ENCODE peak calls at places on chromosome 16, in five cellular contexts. One of them, this sample, is unnamed.

GRCh38 chr16:11309895-11310633 is 28.9 kb upstream of the PRM1 start:
- DNase-seq in SW480: no peak
- DNase-seq in CD4-positive, alpha-beta T cell: no peak
- DNase-seq in coronary artery: no peak
- DNase-seq in neuronal stem cell: no peak
- DNase-seq in this sample: no peak

GRCh38 chr16:35319536-35320192 is 1860.3 kb downstream of the TP53TG3F start:
- DNase-seq in SW480: no peak
- DNase-seq in CD4-positive, alpha-beta T cell: no peak
- DNase-seq in coronary artery: no peak
- DNase-seq in neuronal stem cell: no peak
- DNase-seq in this sample: no peak

GRCh38 chr16:56203052-56203451 is 11.8 kb downstream of the GNAO1 start:
- DNase-seq in SW480: peak; percentile 23
- DNase-seq in CD4-positive, alpha-beta T cell: peak; percentile 45
- DNase-seq in coronary artery: no peak
- DNase-seq in neuronal stem cell: no peak
- DNase-seq in this sample: peak; percentile 21

GRCh38 chr16:57387598-57388354 is 15.5 kb downstream of the CX3CL1 start:
- DNase-seq in SW480: no peak
- DNase-seq in CD4-positive, alpha-beta T cell: no peak
- DNase-seq in coronary artery: no peak
- DNase-seq in neuronal stem cell: no peak
- DNase-seq in this sample: no peak

GRCh38 chr16:85435298-85435697 is 177.8 kb upstream of the GSE1 start:
- DNase-seq in SW480: no peak
- DNase-seq in CD4-positive, alpha-beta T cell: no peak
- DNase-seq in coronary artery: no peak
- DNase-seq in neuronal stem cell: no peak
- DNase-seq in this sample: no peak

GRCh38 chr16:58658796-58659211 is 25.8 kb downstream of the SLC38A7 start:
- DNase-seq in SW480: no peak
- DNase-seq in CD4-positive, alpha-beta T cell: no peak
- DNase-seq in coronary artery: no peak
- DNase-seq in neuronal stem cell: no peak
- DNase-seq in this sample: no peak

GRCh38 chr16:87416826-87417471 is 24.8 kb downstream of the MAP1LC3B start:
- DNase-seq in SW480: peak; percentile 21
- DNase-seq in CD4-positive, alpha-beta T cell: peak; percentile 26
- DNase-seq in coronary artery: no peak
- DNase-seq in neuronal stem cell: no peak
- DNase-seq in this sample: no peak

GRCh38 chr16:19625039-19625438 is 69.5 kb downstream of the VPS35L start:
- DNase-seq in SW480: no peak
- DNase-seq in CD4-positive, alpha-beta T cell: no peak
- DNase-seq in coronary artery: no peak
- DNase-seq in neuronal stem cell: no peak
- DNase-seq in this sample: no peak

GRCh38 chr16:57610611-57611010 is 17.8 kb upstream of the ADGRG1 start:
- DNase-seq in SW480: no peak
- DNase-seq in CD4-positive, alpha-beta T cell: no peak
- DNase-seq in coronary artery: no peak
- DNase-seq in neuronal stem cell: no peak
- DNase-seq in this sample: no peak

GRCh38 chr16:66486773-66487579 is 59.9 kb downstream of the BEAN1 start:
- DNase-seq in SW480: no peak
- DNase-seq in CD4-positive, alpha-beta T cell: no peak
- DNase-seq in coronary artery: peak; percentile 79
- DNase-seq in neuronal stem cell: no peak
- DNase-seq in this sample: no peak

GRCh38 chr16:1602285-1602684 is 9.6 kb downstream of the IFT140 start:
- DNase-seq in SW480: no peak
- DNase-seq in CD4-positive, alpha-beta T cell: no peak
- DNase-seq in coronary artery: no peak
- DNase-seq in neuronal stem cell: no peak
- DNase-seq in this sample: no peak

GRCh38 chr16:67882374-67883145 is 2.1 kb upstream of the NRN1L start:
- DNase-seq in SW480: no peak
- DNase-seq in CD4-positive, alpha-beta T cell: no peak
- DNase-seq in coronary artery: no peak
- DNase-seq in neuronal stem cell: no peak
- DNase-seq in this sample: no peak

GRCh38 chr16:17358846-17359245 is 111.9 kb downstream of the XYLT1 start:
- DNase-seq in SW480: no peak
- DNase-seq in CD4-positive, alpha-beta T cell: no peak
- DNase-seq in coronary artery: no peak
- DNase-seq in neuronal stem cell: no peak
- DNase-seq in this sample: no peak

GRCh38 chr16:84550096-84550495 is 45.6 kb upstream of the MEAK7 start:
- DNase-seq in SW480: no peak
- DNase-seq in CD4-positive, alpha-beta T cell: no peak
- DNase-seq in coronary artery: no peak
- DNase-seq in neuronal stem cell: no peak
- DNase-seq in this sample: no peak

GRCh38 chr16:83835972-83836566 is 28.3 kb downstream of the HSBP1 start:
- DNase-seq in SW480: peak; percentile 77
- DNase-seq in CD4-positive, alpha-beta T cell: no peak
- DNase-seq in coronary artery: no peak
- DNase-seq in neuronal stem cell: no peak
- DNase-seq in this sample: no peak

GRCh38 chr16:70304892-70305448 is 6.0 kb downstream of the DDX19B start:
- DNase-seq in SW480: peak; percentile 31
- DNase-seq in CD4-positive, alpha-beta T cell: no peak
- DNase-seq in coronary artery: no peak
- DNase-seq in neuronal stem cell: no peak
- DNase-seq in this sample: no peak

GRCh38 chr16:81583893-81584705 is 139.5 kb downstream of the CMIP start:
- DNase-seq in SW480: no peak
- DNase-seq in CD4-positive, alpha-beta T cell: no peak
- DNase-seq in coronary artery: no peak
- DNase-seq in neuronal stem cell: no peak
- DNase-seq in this sample: no peak

GRCh38 chr16:3938843-3939624 is 58.5 kb upstream of the CREBBP start:
- DNase-seq in SW480: peak; percentile 88
- DNase-seq in CD4-positive, alpha-beta T cell: peak; percentile 57
- DNase-seq in coronary artery: no peak
- DNase-seq in neuronal stem cell: peak; percentile 68
- DNase-seq in this sample: peak; percentile 85

GRCh38 chr16:11727945-11728543 is 14.6 kb downstream of the TXNDC11 start:
- DNase-seq in SW480: no peak
- DNase-seq in CD4-positive, alpha-beta T cell: no peak
- DNase-seq in coronary artery: no peak
- DNase-seq in neuronal stem cell: no peak
- DNase-seq in this sample: no peak

GRCh38 chr16:74320707-74321106 is 24.1 kb downstream of the PSMD7 start:
- DNase-seq in SW480: no peak
- DNase-seq in CD4-positive, alpha-beta T cell: no peak
- DNase-seq in coronary artery: no peak
- DNase-seq in neuronal stem cell: no peak
- DNase-seq in this sample: no peak

GRCh38 chr16:50448522-50448921 is 79.7 kb upstream of the BRD7 start:
- DNase-seq in SW480: peak; percentile 46
- DNase-seq in CD4-positive, alpha-beta T cell: no peak
- DNase-seq in coronary artery: no peak
- DNase-seq in neuronal stem cell: no peak
- DNase-seq in this sample: no peak

GRCh38 chr16:84893849-84894599 is 74.2 kb downstream of the CRISPLD2 start:
- DNase-seq in SW480: peak; percentile 50
- DNase-seq in CD4-positive, alpha-beta T cell: no peak
- DNase-seq in coronary artery: no peak
- DNase-seq in neuronal stem cell: no peak
- DNase-seq in this sample: no peak

GRCh38 chr16:70331588-70332358 is 14.9 kb upstream of the DDX19A start:
- DNase-seq in SW480: no peak
- DNase-seq in CD4-positive, alpha-beta T cell: no peak
- DNase-seq in coronary artery: no peak
- DNase-seq in neuronal stem cell: no peak
- DNase-seq in this sample: peak; percentile 5

GRCh38 chr16:6892961-6893360 is 439.7 kb upstream of the RBFOX1 start:
- DNase-seq in SW480: no peak
- DNase-seq in CD4-positive, alpha-beta T cell: no peak
- DNase-seq in coronary artery: no peak
- DNase-seq in neuronal stem cell: no peak
- DNase-seq in this sample: no peak

GRCh38 chr16:87664792-87665191 is 62.5 kb downstream of the JPH3 start:
- DNase-seq in SW480: no peak
- DNase-seq in CD4-positive, alpha-beta T cell: no peak
- DNase-seq in coronary artery: no peak
- DNase-seq in neuronal stem cell: no peak
- DNase-seq in this sample: no peak

GRCh38 chr16:31472559-31473203 is 729 bp downstream of the TGFB1I1 start:
- DNase-seq in SW480: peak; percentile 88
- DNase-seq in CD4-positive, alpha-beta T cell: no peak
- DNase-seq in coronary artery: peak; percentile 97
- DNase-seq in neuronal stem cell: no peak
- DNase-seq in this sample: peak; percentile 59

GRCh38 chr16:72050769-72051464 is 3.4 kb upstream of the HP start:
- DNase-seq in SW480: no peak
- DNase-seq in CD4-positive, alpha-beta T cell: no peak
- DNase-seq in coronary artery: no peak
- DNase-seq in neuronal stem cell: no peak
- DNase-seq in this sample: no peak

GRCh38 chr16:73671102-73671501 is 623.2 kb upstream of the ZFHX3 start:
- DNase-seq in SW480: no peak
- DNase-seq in CD4-positive, alpha-beta T cell: no peak
- DNase-seq in coronary artery: no peak
- DNase-seq in neuronal stem cell: no peak
- DNase-seq in this sample: no peak

GRCh38 chr16:1374418-1375297 is 22.9 kb downstream of the GNPTG start:
- DNase-seq in SW480: no peak
- DNase-seq in CD4-positive, alpha-beta T cell: no peak
- DNase-seq in coronary artery: no peak
- DNase-seq in neuronal stem cell: no peak
- DNase-seq in this sample: no peak

This sample was measured in nephron progenitor cell.